ENCODE peak calls at places on chromosomes 6 and 20, in four cellular contexts. M is NCI-H460, Z is cardiac septum, E is colonic mucosa. L is an unnamed sample.

GRCh38 chr6:65289491-65289890 is 417.5 kb downstream of the EYS start:
- DNase-seq in E (no peak), Z (no peak), M (no peak), L (no peak)

GRCh38 chr20:57941572-57942381 is 232.0 kb upstream of the PMEPA1 start:
- DNase-seq in M (no peak), Z (no peak), E (peak), L (peak)

GRCh38 chr6:168507730-168508129 is 66.7 kb downstream of the SMOC2 start:
- DNase-seq in E (no peak), M (no peak), Z (no peak), L (no peak)

GRCh38 chr6:32664827-32665362 is 1.6 kb downstream of the HLA-DQB1 start:
- DNase-seq in E (no peak), M (no peak), Z (no peak), L (no peak)

GRCh38 chr20:19272976-19273654 is 60.7 kb downstream of the SLC24A3 start:
- DNase-seq in E (no peak), Z (no peak), M (no peak), L (no peak)

GRCh38 chr6:24140572-24140971 is 14.6 kb downstream of the NRSN1 start:
- DNase-seq in Z (no peak), M (no peak), E (no peak), L (peak)

GRCh38 chr20:1933465-1933870 is 38.3 kb downstream of the SIRPA start:
- DNase-seq in E (peak), Z (peak), M (no peak), L (peak)

GRCh38 chr20:13205848-13206434 is 15.1 kb upstream of the ISM1 start:
- DNase-seq in M (no peak), Z (no peak), E (no peak), L (no peak)

GRCh38 chr20:33732166-33732970 is 572 bp downstream of the ZNF341 start:
- DNase-seq in Z (peak), M (no peak), E (peak), L (peak)

GRCh38 chr20:18971121-18971520 is 157.5 kb downstream of the SCP2D1 start:
- DNase-seq in E (no peak), Z (no peak), M (no peak), L (no peak)

GRCh38 chr6:170035896-170036295 is 255.0 kb downstream of the DLL1 start:
- DNase-seq in E (no peak), M (no peak), Z (peak), L (no peak)

GRCh38 chr6:21437583-21437982 is 156.0 kb upstream of the SOX4 start:
- DNase-seq in Z (no peak), M (no peak), E (no peak), L (no peak)

GRCh38 chr20:63230800-63231268 is 4.9 kb upstream of the BIRC7 start:
- DNase-seq in M (peak), E (peak), Z (no peak), L (peak)

GRCh38 chr6:110341671-110342304 is 16.4 kb downstream of the METTL24 start:
- DNase-seq in Z (no peak), M (peak), E (no peak), L (no peak)

GRCh38 chr6:66149132-66149531 is 442.1 kb upstream of the EYS start:
- DNase-seq in M (no peak), Z (no peak), E (no peak), L (no peak)

L was measured in mucosa of gallbladder.